ENCODE peak calls at places on chromosomes 5 and 9, in nine cellular contexts. G is EH; P is stimulated activated CD4-positive, alpha-beta T cell treated with anti-CD3 and anti-CD28 coated beads, Interleukin-4, amount 100 ng/mL, for 48 hours; Y is NCI-H345; F is fibroblast of the aortic adventitia; U is activated T-cell treated with anti-CD3 and anti-CD28 coated beads for 4 hours; A is iPS-NIHi11; C is adrenal gland; R is CD4-positive, alpha-beta T cell. T is an unnamed sample.

GRCh38 chr9:33813712-33814641 is 3.0 kb upstream of the UBE2R2 start:
- DNase-seq in F (peak), C (no peak), A (peak), U (no peak), R (no peak), G (peak), P (no peak), Y (peak), T (peak)

GRCh38 chr5:134143431-134143830 is 28.9 kb downstream of the TCF7 start:
- DNase-seq in C (peak), G (no peak), Y (no peak), F (no peak), P (no peak), A (no peak), U (no peak), R (no peak), T (no peak)

GRCh38 chr9:31168161-31168560 is 1216.3 kb upstream of the ACO1 start:
- DNase-seq in G (no peak), C (no peak), A (no peak), P (no peak), Y (no peak), U (no peak), R (no peak), F (no peak), T (no peak)

GRCh38 chr9:26682041-26682440 is 210.6 kb downstream of the CAAP1 start:
- DNase-seq in U (no peak), F (no peak), Y (no peak), P (no peak), A (no peak), R (no peak), G (no peak), C (no peak), T (no peak)

GRCh38 chr9:33350310-33350709 is 52.1 kb downstream of the AQP7 start:
- DNase-seq in G (peak), A (no peak), Y (no peak), U (no peak), F (peak), P (no peak), R (no peak), C (no peak), T (peak)

GRCh38 chr9:121249563-121249962 is 18.4 kb upstream of the GSN start:
- DNase-seq in A (no peak), Y (no peak), U (no peak), C (no peak), F (no peak), G (no peak), P (no peak), R (no peak), T (no peak)

GRCh38 chr9:88694625-88695024 is 159.6 kb downstream of the NXNL2 start:
- DNase-seq in F (no peak), A (no peak), G (peak), Y (no peak), P (no peak), C (no peak), U (no peak), R (no peak), T (peak)

GRCh38 chr9:36992501-36993316 is 41.4 kb downstream of the PAX5 start:
- DNase-seq in C (no peak), P (no peak), G (peak), A (no peak), Y (no peak), R (no peak), U (no peak), F (peak), T (no peak)

GRCh38 chr9:20205821-20206220 is 416.5 kb downstream of the MLLT3 start:
- DNase-seq in U (no peak), P (no peak), F (peak), R (no peak), C (no peak), G (peak), A (no peak), Y (no peak), T (no peak)

GRCh38 chr5:39671421-39672110 is 246.8 kb upstream of the DAB2 start:
- DNase-seq in A (no peak), C (no peak), R (no peak), P (no peak), U (no peak), Y (no peak), G (no peak), F (no peak), T (no peak)

GRCh38 chr9:107989544-107989943 is 500.0 kb upstream of the KLF4 start:
- DNase-seq in C (no peak), R (no peak), G (peak), A (no peak), F (peak), U (no peak), Y (no peak), P (no peak), T (no peak)

GRCh38 chr9:124286292-124286931 is 28.7 kb downstream of the NEK6 start:
- DNase-seq in P (peak), A (no peak), Y (no peak), U (peak), C (no peak), G (peak), R (no peak), F (peak), T (peak)

GRCh38 chr5:73796164-73797141 is 170.5 kb downstream of the ARHGEF28 start:
- DNase-seq in F (peak), Y (peak), P (no peak), G (peak), C (peak), A (no peak), R (no peak), U (no peak), T (peak)

GRCh38 chr9:96844040-96844439 is 10.3 kb downstream of the ZNF782 start:
- DNase-seq in R (no peak), C (no peak), A (no peak), F (peak), P (no peak), Y (no peak), U (no peak), G (no peak), T (no peak)

GRCh38 chr5:14870347-14871083 is 1.1 kb downstream of the ANKH start:
- DNase-seq in C (peak), R (peak), A (no peak), Y (peak), F (peak), G (peak), P (peak), U (peak), T (no peak)

GRCh38 chr5:154421868-154422267 is 23.9 kb upstream of the SAP30L start:
- DNase-seq in P (no peak), U (no peak), G (peak), A (peak), F (no peak), R (no peak), C (no peak), Y (no peak), T (no peak)

GRCh38 chr5:161230222-161230621 is 316.3 kb downstream of the GABRB2 start:
- DNase-seq in G (no peak), A (no peak), P (no peak), Y (peak), F (no peak), R (no peak), U (no peak), C (no peak), T (no peak)

GRCh38 chr5:36138900-36139683 is 12.6 kb downstream of the LMBRD2 start:
- DNase-seq in C (no peak), A (no peak), F (no peak), P (no peak), U (no peak), G (no peak), R (no peak), Y (no peak), T (no peak)

GRCh38 chr5:21919417-21920022 is 933.6 kb downstream of the CDH12 start:
- DNase-seq in F (peak), U (no peak), A (peak), C (peak), P (no peak), G (no peak), R (no peak), Y (peak), T (peak)

GRCh38 chr9:131732061-131732526 is 7.8 kb downstream of the RAPGEF1 start:
- DNase-seq in R (no peak), C (no peak), U (no peak), Y (peak), P (no peak), F (peak), A (no peak), G (peak), T (peak)

GRCh38 chr5:54851449-54851848 is 133.9 kb downstream of the ESM1 start:
- DNase-seq in R (no peak), P (no peak), A (no peak), C (no peak), U (no peak), Y (no peak), F (no peak), G (no peak), T (no peak)

GRCh38 chr5:66697796-66698564 is 101.8 kb downstream of the MAST4 start:
- DNase-seq in C (no peak), A (no peak), F (no peak), G (no peak), P (no peak), Y (no peak), R (no peak), U (no peak), T (no peak)

GRCh38 chr9:105063665-105064247 is 135.8 kb upstream of the ABCA1 start:
- DNase-seq in A (no peak), P (no peak), U (no peak), C (peak), Y (no peak), F (peak), G (peak), R (no peak), T (peak)

GRCh38 chr9:83701769-83702168 is 6.0 kb downstream of the UBQLN1 start:
- DNase-seq in Y (no peak), A (no peak), U (no peak), F (peak), P (no peak), G (peak), C (no peak), R (no peak), T (peak)

GRCh38 chr5:135944967-135945560 is 9.7 kb downstream of the LECT2 start:
- DNase-seq in A (peak), C (peak), Y (peak), U (no peak), F (peak), P (no peak), G (peak), R (no peak), T (peak)

GRCh38 chr9:32260481-32260880 is 124.0 kb upstream of the ACO1 start:
- DNase-seq in R (no peak), C (no peak), Y (no peak), U (no peak), G (no peak), A (no peak), P (no peak), F (no peak), T (no peak)

GRCh38 chr5:73205309-73205708 is 32.3 kb downstream of the TMEM174 start:
- DNase-seq in G (no peak), F (no peak), U (no peak), C (no peak), A (no peak), R (no peak), P (no peak), Y (peak), T (no peak)

GRCh38 chr5:114223866-114224265 is 138.0 kb upstream of the KCNN2 start:
- DNase-seq in C (no peak), G (peak), R (no peak), F (no peak), P (no peak), A (peak), Y (no peak), U (no peak), T (no peak)

GRCh38 chr5:166436857-166437256 is 1854.6 kb upstream of the WWC1 start:
- DNase-seq in P (no peak), Y (no peak), F (no peak), G (no peak), R (no peak), C (no peak), U (no peak), A (no peak), T (no peak)

GRCh38 chr9:135591491-135592330 is 30.2 kb downstream of the PAEP start:
- DNase-seq in C (no peak), Y (no peak), R (no peak), A (no peak), P (no peak), G (no peak), F (no peak), U (no peak), T (no peak)

GRCh38 chr5:128083811-128084227 is 253 bp downstream of the SLC12A2 start:
- DNase-seq in G (no peak), Y (no peak), C (no peak), R (no peak), F (peak), P (peak), A (peak), U (no peak), T (no peak)

GRCh38 chr9:134955801-134956200 is 38.1 kb upstream of the FCN1 start:
- DNase-seq in U (no peak), A (no peak), Y (no peak), F (no peak), G (no peak), P (no peak), C (no peak), R (no peak), T (no peak)

GRCh38 chr5:99706160-99706559 is 777.4 kb upstream of the CHD1 start:
- DNase-seq in P (no peak), C (no peak), G (no peak), R (no peak), A (no peak), Y (no peak), F (no peak), U (no peak), T (no peak)

GRCh38 chr9:37035472-37036236 is 1.6 kb upstream of the PAX5 start:
- DNase-seq in Y (no peak), U (no peak), A (peak), G (peak), F (peak), P (no peak), R (no peak), C (no peak), T (no peak)

GRCh38 chr9:18890372-18890771 is 142.6 kb downstream of the SAXO1 start:
- DNase-seq in G (peak), R (no peak), C (no peak), F (peak), P (no peak), Y (no peak), U (no peak), A (no peak), T (no peak)

GRCh38 chr5:53239301-53239990 is 129.9 kb upstream of the MOCS2 start:
- DNase-seq in F (peak), C (no peak), U (no peak), P (no peak), R (no peak), A (no peak), Y (no peak), G (no peak), T (no peak)

GRCh38 chr5:2680979-2681378 is 70.5 kb downstream of the IRX2 start:
- DNase-seq in U (no peak), Y (no peak), P (no peak), F (no peak), A (no peak), C (no peak), R (no peak), G (no peak), T (no peak)